ENCODE peak calls at places on chromosomes 7 and 10, in six cellular contexts. A, H, P, J, D and N are unnamed samples.

GRCh38 chr10:58400609-58401008 is 15.4 kb downstream of the TFAM start:
- DNase-seq in A (no peak), P (no peak), H (no peak), D (no peak), J (no peak), N (no peak)

GRCh38 chr10:26697922-26698608 is 564 bp downstream of the PDSS1 start:
- DNase-seq in P (peak), A (no peak), H (peak), D (no peak), J (no peak), N (no peak)

GRCh38 chr10:31466313-31466712 is 147.3 kb downstream of the ZEB1 start:
- DNase-seq in A (no peak), H (no peak), P (no peak), D (no peak), J (no peak), N (no peak)

GRCh38 chr7:1404881-1405548 is 54.3 kb downstream of the MICALL2 start:
- DNase-seq in P (no peak), H (peak), A (no peak), D (no peak), J (no peak), N (no peak)

GRCh38 chr10:117818696-117819095 is 228.0 kb downstream of the RAB11FIP2 start:
- DNase-seq in D (no peak), A (no peak), H (no peak), J (no peak), P (no peak), N (no peak)

GRCh38 chr10:100192350-100192749 is 6.5 kb upstream of the ERLIN1 start:
- DNase-seq in A (no peak), J (no peak), P (no peak), D (no peak), H (no peak), N (no peak)

GRCh38 chr7:105003875-105004510 is 10.0 kb upstream of the KMT2E start:
- DNase-seq in H (no peak), D (no peak), P (no peak), J (no peak), A (no peak), N (no peak)

GRCh38 chr7:151727579-151728285 is 149.2 kb downstream of the PRKAG2 start:
- DNase-seq in D (peak), J (peak), P (peak), H (peak), A (no peak), N (peak)

GRCh38 chr10:2222631-2223030 is 485.3 kb upstream of the ADARB2 start:
- DNase-seq in D (no peak), H (no peak), A (no peak), P (no peak), J (no peak), N (no peak)

GRCh38 chr10:51244739-51245138 is 170.5 kb downstream of the PRKG1 start:
- DNase-seq in A (no peak), J (no peak), H (no peak), P (no peak), D (no peak), N (no peak)

GRCh38 chr7:27593226-27593625 is 69.5 kb downstream of the HIBADH start:
- DNase-seq in J (no peak), H (no peak), A (no peak), P (no peak), D (no peak), N (no peak)

GRCh38 chr7:115293628-115294236 is 371.8 kb downstream of the MDFIC start:
- DNase-seq in D (no peak), J (no peak), H (no peak), P (no peak), A (no peak), N (no peak)

GRCh38 chr10:78696791-78697420 is 371.9 kb upstream of the ZMIZ1 start:
- DNase-seq in J (no peak), H (no peak), P (no peak), D (no peak), A (no peak), N (no peak)
- TF ChIP-seq POLR2AphosphoS5 in J (no peak), H (no peak), P (no peak), D (no peak), A (no peak), N (no peak)

GRCh38 chr10:84522612-84523462 is 194.4 kb downstream of the CCSER2 start:
- DNase-seq in D (no peak), P (no peak), J (no peak), A (no peak), H (no peak), N (no peak)
- H3K4me3 ChIP-seq in D (no peak), P (no peak), J (no peak), A (no peak), H (no peak), N (no peak)

GRCh38 chr7:70659263-70659662 is 472.7 kb upstream of the GALNT17 start:
- DNase-seq in H (no peak), J (no peak), D (no peak), P (no peak), A (no peak), N (no peak)
- TF ChIP-seq REST in H (no peak), J (no peak), D (no peak), P (no peak), A (no peak), N (no peak)

GRCh38 chr7:4774804-4775280 is 581 bp upstream of the AP5Z1 start:
- DNase-seq in A (peak), D (peak), J (peak), P (peak), H (peak), N (no peak)
- TF ChIP-seq POLR2AphosphoS5 in A (no peak), D (no peak), J (no peak), P (no peak), H (no peak), N (peak)

DNA sequence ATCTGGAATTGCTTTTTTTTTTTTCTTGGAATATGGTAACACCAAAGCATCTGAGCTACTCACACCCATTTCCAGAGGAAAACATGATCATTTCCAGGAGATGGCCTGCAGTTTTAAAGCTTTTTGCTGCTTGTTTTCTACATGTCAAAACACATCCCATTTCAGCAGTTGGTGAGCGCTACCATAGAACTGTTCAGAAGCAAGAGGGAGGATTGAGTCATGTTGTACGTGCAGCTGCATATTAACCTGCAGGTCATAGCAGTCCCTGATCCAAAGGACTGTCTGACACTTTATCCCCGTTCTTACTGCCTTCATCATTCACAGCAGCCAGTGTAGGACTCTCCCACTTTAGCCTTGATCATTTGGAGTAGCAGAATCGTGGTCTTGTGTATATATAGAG is 124.6 kb downstream of the AUTS2 start:
- DNase-seq in P (no peak), D (no peak), J (no peak), A (no peak), H (no peak), N (no peak)
- H3K4me3 ChIP-seq in P (no peak), D (no peak), J (no peak), A (no peak), H (no peak), N (no peak)

GRCh38 chr10:79053481-79054202 is 15.1 kb upstream of the ZMIZ1 start:
- DNase-seq in D (no peak), H (no peak), P (no peak), A (no peak), J (no peak), N (no peak)

GRCh38 chr10:79053081-79053434 is 15.7 kb upstream of the ZMIZ1 start:
- DNase-seq in D (no peak), J (no peak), H (no peak), P (no peak), A (no peak), N (no peak)

GRCh38 chr10:79055892-79056291 is 12.9 kb upstream of the ZMIZ1 start:
- DNase-seq in D (no peak), J (no peak), P (no peak), A (no peak), H (peak), N (no peak)

GRCh38 chr10:79055100-79055782 is 13.5 kb upstream of the ZMIZ1 start:
- DNase-seq in J (no peak), H (no peak), P (no peak), A (no peak), D (no peak), N (no peak)

GRCh38 chr10:79054203-79055099 is 14.3 kb upstream of the ZMIZ1 start:
- DNase-seq in P (no peak), D (no peak), A (peak), H (no peak), J (no peak), N (no peak)
- TF ChIP-seq REST in P (no peak), D (no peak), A (no peak), H (no peak), J (no peak), N (no peak)

GRCh38 chr10:24505759-24506158 is 217.9 kb downstream of the ARHGAP21 start:
- DNase-seq in A (no peak), H (no peak), P (no peak), J (no peak), D (no peak), N (no peak)

GRCh38 chr10:24501312-24501711 is 222.4 kb downstream of the ARHGAP21 start:
- DNase-seq in H (no peak), A (no peak), D (no peak), P (no peak), J (no peak), N (no peak)

DNA sequence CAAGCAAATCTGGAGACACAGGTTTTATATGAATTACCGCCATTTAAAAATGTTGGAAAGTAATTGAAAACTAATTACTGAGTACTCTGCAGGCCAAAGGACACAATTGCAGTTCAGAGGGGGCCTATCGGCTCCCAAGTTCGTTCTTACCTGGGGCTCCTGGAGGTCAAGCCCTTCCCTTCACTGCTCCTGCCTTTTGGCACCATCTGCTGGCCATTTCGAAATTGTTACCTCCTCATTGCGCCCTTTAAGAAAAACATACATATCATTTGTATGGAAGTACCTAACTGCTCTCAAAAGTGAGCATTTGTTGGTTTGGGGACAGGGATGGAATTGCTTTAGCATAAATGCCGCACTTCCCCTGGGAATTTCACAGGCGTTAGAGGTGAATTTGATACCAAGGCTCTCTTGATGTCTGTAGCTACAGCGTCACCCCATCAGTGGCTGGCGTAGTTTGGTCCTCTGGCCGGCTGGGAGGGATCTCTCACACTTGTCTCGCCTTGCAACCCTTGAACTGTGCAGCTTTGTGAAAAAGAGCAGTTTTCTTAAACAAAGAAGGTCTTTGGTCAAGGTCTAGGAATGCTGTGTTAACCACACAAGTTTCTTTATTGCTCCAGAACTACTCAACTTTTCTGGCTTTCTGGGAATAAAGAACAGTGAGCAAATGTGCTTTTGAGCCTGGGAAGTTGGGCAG is 219.9 kb downstream of the ARHGAP21 start:
- DNase-seq in A (peak), H (peak), D (peak), J (peak), P (peak), N (no peak)
- TF ChIP-seq POLR2AphosphoS5 in A (no peak), H (no peak), D (no peak), J (no peak), P (no peak), N (no peak)

GRCh38 chr10:84293171-84293570 is 35.2 kb upstream of the CCSER2 start:
- DNase-seq in D (no peak), P (no peak), J (no peak), H (no peak), A (no peak), N (no peak)
- H3K4me3 ChIP-seq in D (no peak), P (no peak), J (no peak), H (no peak), A (no peak), N (no peak)

GRCh38 chr10:132873395-132873794 is 69.0 kb downstream of the CFAP46 start:
- DNase-seq in P (no peak), J (no peak), D (no peak), A (no peak), H (no peak), N (no peak)

GRCh38 chr10:132875435-132875834 is 66.9 kb downstream of the CFAP46 start:
- DNase-seq in J (no peak), D (no peak), A (no peak), H (no peak), P (no peak), N (no peak)

GRCh38 chr10:132870426-132870825 is 71.9 kb downstream of the CFAP46 start:
- DNase-seq in P (no peak), H (no peak), J (no peak), D (no peak), A (no peak), N (no peak)

GRCh38 chr10:132869621-132870020 is 72.7 kb downstream of the CFAP46 start:
- DNase-seq in D (no peak), A (no peak), J (no peak), P (no peak), H (no peak), N (no peak)

DNA sequence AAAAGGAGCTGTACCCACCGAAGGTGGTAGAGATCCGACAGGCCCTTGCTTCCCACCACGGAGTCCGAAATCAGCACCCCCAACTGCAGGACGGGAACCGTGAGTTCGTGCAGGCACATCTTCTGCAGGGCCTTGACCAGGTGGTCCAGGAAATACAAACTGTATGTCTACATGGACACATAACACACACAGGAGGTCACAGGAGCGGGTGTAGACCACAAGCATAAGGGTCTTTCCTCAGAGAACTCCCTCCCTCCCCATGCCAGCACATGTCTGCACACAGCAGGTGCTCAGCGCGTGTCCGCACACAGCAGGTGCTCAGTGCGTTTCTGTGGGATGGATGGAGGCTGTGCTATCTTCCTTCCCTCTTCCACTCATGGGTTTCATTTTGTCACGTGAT is 69.7 kb downstream of the CFAP46 start:
- DNase-seq in A (no peak), P (no peak), D (no peak), H (no peak), J (no peak), N (no peak)
- TF ChIP-seq REST in A (no peak), P (no peak), D (no peak), H (no peak), J (no peak), N (no peak)

GRCh38 chr10:74642901-74643585 is 183.4 kb upstream of the KAT6B start:
- DNase-seq in J (no peak), H (no peak), P (no peak), A (no peak), D (no peak), N (no peak)

GRCh38 chr10:74640134-74640533 is 186.3 kb upstream of the KAT6B start:
- DNase-seq in H (no peak), A (no peak), D (no peak), P (no peak), J (no peak), N (no peak)

GRCh38 chr10:74637685-74638084 is 188.7 kb upstream of the KAT6B start:
- DNase-seq in D (no peak), J (no peak), A (no peak), P (no peak), H (no peak), N (no peak)

GRCh38 chr10:74643586-74643956 is 182.8 kb upstream of the KAT6B start:
- DNase-seq in D (no peak), A (no peak), H (no peak), J (no peak), P (no peak), N (no peak)

GRCh38 chr10:74641659-74642058 is 184.7 kb upstream of the KAT6B start:
- DNase-seq in A (no peak), P (peak), J (no peak), H (no peak), D (no peak), N (no peak)
- TF ChIP-seq POLR2AphosphoS5 in A (no peak), P (peak), J (no peak), H (no peak), D (no peak), N (no peak)